ENCODE peak calls at places on chromosomes 5 and 9, in seven cellular contexts. R is AG04450; Y is A549; Q is adipocyte; J is cardiac muscle cell; A is CD4-positive, alpha-beta memory T cell; B is WERI-Rb-1. M is an unnamed sample. For H3K9me3, the result is how much of the 10 kb centered on the place peaks cover.

GRCh38 chr5:139635606-139636206 is 12.4 kb upstream of the CXXC5 start:
- DNase-seq in R (peak), Y (peak), Q (peak), J (peak), A (no peak), B (peak), M (no peak)

GRCh38 chr5:66144799-66145390 is 795 bp downstream of the SREK1 start:
- DNase-seq in R (peak), Y (no peak), Q (peak), J (peak), A (no peak), B (no peak), M (no peak)

GRCh38 chr9:27653246-27653645 is 80.0 kb upstream of the C9orf72 start:
- DNase-seq in R (no peak), Y (no peak), Q (no peak), J (no peak), A (no peak), B (no peak), M (no peak)

GRCh38 chr5:119218830-119219782 is 136.7 kb upstream of the TNFAIP8 start:
- DNase-seq in R (no peak), Y (no peak), Q (no peak), J (no peak), A (no peak), B (no peak), M (no peak)

GRCh38 chr5:54285573-54286124 is 24.7 kb downstream of the ARL15 start:
- DNase-seq in R (no peak), Y (no peak), Q (no peak), J (no peak), A (no peak), B (no peak), M (no peak)

GRCh38 chr5:151676719-151677118 is 10.0 kb downstream of the SPARC start:
- DNase-seq in R (no peak), Y (no peak), Q (no peak), J (no peak), A (no peak), B (no peak), M (no peak)

GRCh38 chr5:146751781-146752401 is 126.7 kb downstream of the PPP2R2B start:
- DNase-seq in R (no peak), Y (no peak), Q (no peak), J (no peak), A (peak), B (no peak), M (no peak)

GRCh38 chr9:115008536-115008935 is 78.1 kb upstream of the TNFSF8 start:
- DNase-seq in R (peak), Y (peak), Q (peak), J (no peak), A (no peak), B (peak), M (no peak)

GRCh38 chr9:128068656-128069221 is 707 bp downstream of the SLC25A25 start:
- DNase-seq in R (no peak), Y (no peak), Q (peak), J (no peak), A (no peak), B (no peak), M (no peak)

GRCh38 chr5:1112596-1113331 is 901 bp upstream of the SLC12A7 start:
- DNase-seq in R (no peak), Y (no peak), Q (no peak), J (peak), A (no peak), B (no peak), M (peak)

GRCh38 chr9:136576269-136576626 is 30.4 kb upstream of the NOTCH1 start:
- DNase-seq in R (no peak), Y (peak), Q (peak), J (no peak), A (no peak), B (no peak), M (no peak)

GRCh38 chr5:121350493-121350892 is 501.2 kb upstream of the FTMT start:
- DNase-seq in R (no peak), Y (no peak), Q (peak), J (no peak), A (no peak), B (no peak), M (no peak)

GRCh38 chr5:126385509-126385908 is 37.7 kb upstream of the GRAMD2B start:
- DNase-seq in R (no peak), Y (no peak), Q (no peak), J (no peak), A (no peak), B (no peak), M (no peak)

GRCh38 chr5:166551384-166551783 is 1740.1 kb upstream of the WWC1 start:
- DNase-seq in R (no peak), Y (no peak), Q (no peak), J (no peak), A (no peak), B (no peak), M (no peak)

GRCh38 chr9:133224762-133225161 is 15.7 kb upstream of the OBP2B start:
- DNase-seq in R (no peak), Y (no peak), Q (no peak), J (no peak), A (no peak), B (no peak), M (no peak)

GRCh38 chr5:150190503-150190973 is 676 bp downstream of the SLC6A7 start:
- DNase-seq in R (no peak), Y (no peak), Q (no peak), J (no peak), A (no peak), B (no peak), M (no peak)

GRCh38 chr5:67983251-67983941 is 232.2 kb upstream of the PIK3R1 start:
- DNase-seq in R (peak), Y (no peak), Q (peak), J (no peak), A (no peak), B (no peak), M (peak)

GRCh38 chr9:3241290-3241689 is 284.5 kb downstream of the RFX3 start:
- DNase-seq in R (no peak), Y (no peak), Q (no peak), J (peak), A (no peak), B (no peak), M (no peak)

GRCh38 chr5:1161108-1161831 is 40.1 kb upstream of the SLC6A19 start:
- DNase-seq in R (no peak), Y (peak), Q (no peak), J (no peak), A (no peak), B (no peak), M (peak)

GRCh38 chr5:132257131-132258101 is at the start of gene PDLIM4:
- DNase-seq in R (no peak), Y (no peak), Q (peak), J (peak), A (no peak), B (peak), M (no peak)

GRCh38 chr5:138844812-138845513 is 30.2 kb downstream of the LRRTM2 start:
- DNase-seq in R (peak), Y (no peak), Q (peak), J (no peak), A (no peak), B (no peak), M (no peak)

GRCh38 chr9:35645736-35646582 is 4.8 kb downstream of the SIT1 start:
- DNase-seq in R (no peak), Y (no peak), Q (peak), J (peak), A (no peak), B (peak), M (peak)

GRCh38 chr9:116058421-116058820 is 95.2 kb upstream of the PAPPA start:
- DNase-seq in R (no peak), Y (peak), Q (peak), J (no peak), A (no peak), B (no peak), M (no peak)

GRCh38 chr9:3459076-3459475 is 66.7 kb downstream of the RFX3 start:
- DNase-seq in R (no peak), Y (no peak), Q (no peak), J (peak), A (no peak), B (no peak), M (no peak)

GRCh38 chr5:174793684-174794328 is 69.4 kb downstream of the MSX2 start:
- DNase-seq in R (no peak), Y (peak), Q (peak), J (peak), A (peak), B (peak), M (peak)

GRCh38 chr5:56543431-56544385 is 271.6 kb upstream of the MAP3K1 start:
- DNase-seq in R (peak), Y (peak), Q (no peak), J (no peak), A (no peak), B (no peak), M (peak)

GRCh38 chr9:34046784-34047379 is 1.8 kb downstream of the UBAP2 start:
- DNase-seq in R (no peak), Y (no peak), Q (peak), J (no peak), A (no peak), B (no peak), M (no peak)

GRCh38 chr9:14313951-14314423 is at the start of gene NFIB:
- DNase-seq in R (no peak), Y (peak), Q (peak), J (peak), A (peak), B (peak), M (no peak)

GRCh38 chr9:134323741-134324358 is 2.4 kb upstream of the RXRA start:
- DNase-seq in R (no peak), Y (no peak), Q (no peak), J (peak), A (no peak), B (peak), M (peak)

GRCh38 chr9:137947012-137947411 is 69.4 kb downstream of the CACNA1B start:
- DNase-seq in R (no peak), Y (no peak), Q (no peak), J (no peak), A (no peak), B (no peak), M (no peak)
- H3K9me3 ChIP-seq in R (half or more), Y (under half), Q (under half), J (under half), A (under half), B (under half), M (under half)

DNA sequence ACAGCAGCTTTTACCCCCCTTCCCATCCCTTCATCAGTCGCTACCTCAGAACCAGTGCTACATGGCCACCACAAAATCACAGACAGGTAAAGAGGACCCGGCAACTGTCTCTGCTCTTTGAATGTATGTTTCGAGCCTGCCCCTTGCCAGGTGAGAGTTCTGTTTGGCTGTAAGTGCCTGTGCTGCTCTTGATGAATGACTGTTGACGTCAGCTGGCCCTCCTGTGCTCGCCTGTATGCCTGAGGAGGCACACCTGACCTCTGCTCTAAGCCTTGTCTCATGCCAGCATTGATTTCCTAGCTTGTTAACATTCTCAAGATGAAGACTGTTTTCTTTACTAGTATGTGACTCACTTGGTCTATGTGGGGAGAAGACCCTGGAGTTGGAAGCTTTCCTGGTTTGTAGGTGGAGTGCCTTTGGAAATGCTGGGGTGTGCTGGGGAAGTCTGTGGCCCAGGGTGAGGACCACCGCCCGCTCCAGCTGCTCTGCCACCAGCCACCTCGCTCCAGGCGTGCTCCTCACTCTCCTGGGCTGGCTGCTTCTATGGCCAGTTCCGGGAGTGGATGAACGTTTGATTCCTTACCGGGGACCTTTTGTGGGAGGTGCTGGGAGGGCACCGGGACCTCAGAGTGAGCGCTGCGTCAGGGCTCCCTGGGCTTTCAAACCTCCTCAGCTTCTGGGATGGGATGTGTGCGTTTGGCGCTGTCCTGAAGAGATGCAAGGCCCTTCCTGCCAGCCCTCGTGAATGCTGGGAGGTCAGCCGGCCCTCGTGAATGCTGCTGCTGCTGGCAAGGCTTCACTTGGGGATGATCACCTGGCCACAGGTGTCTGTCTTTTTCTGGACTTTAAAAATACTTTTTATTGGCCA is 109.9 kb downstream of the EHMT1 start:
- DNase-seq in R (no peak), Y (no peak), Q (no peak), J (no peak), A (no peak), B (no peak), M (no peak)
- H3K9me3 ChIP-seq in R (under half), Y (under half), Q (under half), J (under half), A (under half), B (under half), M (under half)

GRCh38 chr5:42988568-42988967 is 51.6 kb downstream of the ANXA2R start:
- DNase-seq in R (no peak), Y (no peak), Q (no peak), J (no peak), A (no peak), B (no peak), M (no peak)
- H3K9me3 ChIP-seq in R (under half), Y (under half), Q (under half), J (under half), A (under half), B (under half), M (under half)

GRCh38 chr9:122619996-122620395 is 5.5 kb downstream of the OR1Q1 start:
- DNase-seq in R (no peak), Y (no peak), Q (no peak), J (no peak), A (no peak), B (no peak), M (no peak)
- H3K9me3 ChIP-seq in R (under half), Y (under half), Q (under half), J (under half), A (under half), B (under half), M (under half)

GRCh38 chr9:92984976-92985375 is 37.7 kb downstream of the FGD3 start:
- DNase-seq in R (no peak), Y (no peak), Q (no peak), J (no peak), A (no peak), B (no peak), M (no peak)

GRCh38 chr9:92979657-92980056 is 32.3 kb downstream of the FGD3 start:
- DNase-seq in R (no peak), Y (no peak), Q (no peak), J (no peak), A (no peak), B (no peak), M (no peak)

GRCh38 chr9:92980085-92980745 is 32.9 kb downstream of the FGD3 start:
- DNase-seq in R (no peak), Y (no peak), Q (no peak), J (no peak), A (no peak), B (no peak), M (peak)

GRCh38 chr9:92983984-92984589 is 36.8 kb downstream of the FGD3 start:
- DNase-seq in R (no peak), Y (peak), Q (no peak), J (no peak), A (no peak), B (peak), M (peak)

GRCh38 chr9:92982130-92982529 is 34.8 kb downstream of the FGD3 start:
- DNase-seq in R (no peak), Y (no peak), Q (no peak), J (no peak), A (no peak), B (no peak), M (no peak)
- H3K9me3 ChIP-seq in R (under half), Y (under half), Q (under half), J (under half), A (under half), B (under half), M (under half)

DNA sequence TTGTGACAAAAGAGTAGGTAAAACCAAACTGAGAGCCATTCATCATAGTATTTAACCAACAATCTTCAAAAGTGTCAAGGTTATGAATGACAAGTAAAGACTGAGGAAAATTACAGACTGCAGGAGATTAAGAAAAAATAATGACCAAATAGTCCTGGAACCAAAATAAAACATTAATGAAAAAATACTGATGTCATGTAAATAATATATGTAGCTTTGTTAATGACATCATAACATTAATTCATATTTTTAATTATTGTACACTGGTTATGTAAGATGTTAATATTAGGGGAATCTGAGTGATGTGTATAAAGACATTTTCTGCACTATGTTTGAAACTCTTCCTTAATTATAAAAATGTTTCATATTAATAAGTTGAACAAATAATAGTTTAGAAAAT is 436.7 kb downstream of the CYLC2 start:
- DNase-seq in R (no peak), Y (no peak), Q (no peak), J (no peak), A (no peak), B (no peak), M (no peak)
- H3K9me3 ChIP-seq in R (under half), Y (under half), Q (under half), J (under half), A (under half), B (under half), M (under half)

DNA sequence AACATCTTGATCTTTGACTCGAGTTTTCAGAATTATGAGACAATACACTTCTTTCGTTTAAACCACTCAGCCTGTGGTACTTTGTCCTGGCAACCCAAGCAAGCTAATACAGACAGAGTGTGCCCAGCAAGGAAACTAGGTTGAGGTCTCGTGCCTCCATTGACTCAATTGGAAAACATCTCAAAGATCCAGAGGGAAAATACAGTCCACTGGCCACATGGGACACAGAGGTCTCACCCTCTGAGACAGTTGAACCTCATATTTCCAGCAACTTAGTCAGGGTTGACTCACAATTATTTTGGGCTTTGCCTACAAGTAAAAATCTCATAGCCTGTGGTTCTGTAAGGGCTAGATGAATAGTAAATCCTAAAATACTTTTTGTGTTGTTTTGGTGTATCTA is 631.5 kb downstream of the MTRR start:
- DNase-seq in R (no peak), Y (no peak), Q (no peak), J (no peak), A (no peak), B (no peak), M (no peak)
- H3K9me3 ChIP-seq in R (under half), Y (under half), Q (under half), J (under half), A (under half), B (under half), M (under half)

DNA sequence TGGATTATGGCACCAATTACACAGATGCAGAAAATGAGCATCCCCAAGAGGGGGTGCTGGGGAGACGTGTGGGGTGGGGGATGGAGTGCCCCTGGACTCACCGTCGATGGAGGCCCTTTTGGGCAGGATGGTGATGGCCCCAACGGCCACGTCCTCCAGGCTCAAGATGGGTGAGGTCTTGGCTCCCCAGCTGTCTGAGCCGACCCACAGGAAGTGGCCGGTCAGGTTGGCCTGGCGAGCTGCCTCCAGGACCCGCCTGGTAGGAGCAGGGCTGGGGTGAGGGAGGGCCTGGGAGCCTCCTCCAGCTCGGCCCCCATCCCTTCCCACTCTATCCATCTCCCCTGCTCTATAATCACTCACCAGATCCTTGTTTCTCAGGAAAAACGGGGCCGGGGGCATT is 4.6 kb downstream of the GRM6 start:
- DNase-seq in R (no peak), Y (no peak), Q (no peak), J (no peak), A (no peak), B (no peak), M (no peak)
- H3K9me3 ChIP-seq in R (half or more), Y (under half), Q (under half), J (under half), A (under half), B (under half), M (under half)

M was measured in HCT116.